ENCODE peak calls at places on chromosomes 13 and 19, in nine cellular contexts. X is ovary, C is endothelial cell of umbilical vein, I is astrocyte of the cerebellum, R is heart left ventricle, N is lower lobe of right lung, D is fibroblast of mammary gland, O is esophagus squamous epithelium, Q is transverse colon. K is an unnamed sample.

GRCh38 chr13:83765796-83766195 is 116.5 kb downstream of the SLITRK1 start:
- DNase-seq in X (no peak), C (no peak), I (no peak), R (no peak), N (no peak), D (no peak), O (no peak), Q (no peak), K (no peak)

GRCh38 chr19:35585844-35586243 is at the start of gene PMIS2:
- DNase-seq in X (no peak), C (no peak), I (no peak), R (no peak), N (no peak), D (peak; percentile 7), O (no peak), Q (no peak), K (no peak)

GRCh38 chr19:3370214-3370720 is 3.9 kb downstream of the NFIC start:
- DNase-seq in X (peak; percentile 74), C (no peak), I (no peak), R (no peak), N (no peak), D (no peak), O (no peak), Q (no peak), K (no peak)

GRCh38 chr19:16516381-16516780 is 20.2 kb downstream of the C19orf44 start:
- DNase-seq in X (no peak), C (no peak), I (no peak), R (no peak), N (no peak), D (no peak), O (no peak), Q (no peak), K (no peak)

GRCh38 chr13:114105351-114106225 is 26.8 kb downstream of the RASA3 start:
- DNase-seq in X (peak; percentile 11), C (no peak), I (no peak), R (peak; percentile 57), N (no peak), D (no peak), O (no peak), Q (peak; percentile 9), K (no peak)

GRCh38 chr13:59722580-59722900 is 441.2 kb downstream of the DIAPH3 start:
- DNase-seq in X (no peak), C (no peak), I (no peak), R (no peak), N (no peak), D (no peak), O (no peak), Q (no peak), K (no peak)

GRCh38 chr19:37977992-37978391 is 71.0 kb downstream of the SIPA1L3 start:
- DNase-seq in X (no peak), C (peak; percentile 37), I (peak; percentile 82), R (no peak), N (no peak), D (peak; percentile 67), O (no peak), Q (no peak), K (no peak)

GRCh38 chr13:76852991-76853390 is 33.2 kb downstream of the KCTD12 start:
- DNase-seq in X (no peak), C (peak; percentile 89), I (peak; percentile 73), R (no peak), N (no peak), D (peak; percentile 85), O (no peak), Q (no peak), K (peak; percentile 52)

GRCh38 chr19:57192993-57193392 is 1.7 kb downstream of the ZNF264 start:
- DNase-seq in X (no peak), C (no peak), I (no peak), R (no peak), N (no peak), D (no peak), O (no peak), Q (no peak), K (no peak)

GRCh38 chr19:57190301-57190700 is 999 bp upstream of the ZNF264 start:
- DNase-seq in X (no peak), C (no peak), I (no peak), R (no peak), N (no peak), D (no peak), O (no peak), Q (no peak), K (no peak)

GRCh38 chr19:57192064-57192395 is 730 bp downstream of the ZNF264 start:
- DNase-seq in X (no peak), C (no peak), I (no peak), R (no peak), N (no peak), D (no peak), O (no peak), Q (no peak), K (no peak)

DNA sequence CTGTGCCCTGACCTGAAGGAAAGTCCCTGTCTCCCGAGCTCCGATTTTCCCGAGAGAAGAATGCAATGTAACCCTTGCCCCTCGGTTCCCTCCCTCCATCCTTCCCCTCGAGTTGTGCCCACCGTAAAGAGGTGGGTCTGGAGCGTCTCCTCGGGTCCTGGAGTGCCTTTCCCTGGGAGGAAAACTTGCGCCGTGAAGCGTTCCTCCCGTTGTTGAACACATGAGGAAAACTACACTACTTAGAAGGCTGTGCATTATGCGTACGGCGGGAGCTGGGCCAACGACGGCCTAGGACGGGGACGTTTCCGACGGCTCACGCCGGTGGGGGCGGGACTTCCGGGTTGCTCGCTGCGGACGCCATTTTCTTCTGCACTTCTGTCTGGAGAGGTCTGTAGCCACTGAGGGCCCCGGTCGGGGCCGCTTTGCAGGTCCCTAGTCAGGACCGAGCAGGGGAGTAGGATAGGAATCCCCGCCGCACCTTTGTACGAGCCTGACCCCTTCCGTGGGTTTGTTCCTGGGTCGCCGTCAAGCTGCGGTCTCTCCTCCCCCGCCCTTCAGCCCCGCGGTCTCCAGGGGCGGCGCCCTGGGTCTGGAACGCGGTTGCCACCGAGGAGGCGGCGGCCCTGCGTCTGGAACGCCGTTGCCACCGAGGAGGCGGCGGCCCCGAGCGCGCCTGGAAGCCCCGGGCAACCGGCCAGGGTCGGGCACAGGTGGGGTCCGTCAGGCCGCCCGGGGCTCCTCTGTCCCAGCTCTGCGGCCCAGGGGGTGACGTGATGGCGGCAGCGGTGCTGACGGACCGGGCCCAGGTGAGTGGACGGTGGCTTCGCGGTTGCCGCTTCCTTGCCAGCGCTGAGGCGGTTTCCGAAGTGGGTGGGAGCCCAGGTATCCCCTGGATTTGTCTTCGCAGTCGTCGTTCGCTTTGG is at the start of gene ZNF264:
- DNase-seq in X (peak; percentile 89), C (peak; percentile 90), I (peak; percentile 73), R (peak; percentile 96), N (peak; percentile 95), D (peak; percentile 89), O (peak; percentile 34), Q (peak; percentile 92), K (peak; percentile 56)
- TF ChIP-seq CTCF in X (no peak), C (no peak), I (no peak), R (peak; percentile 13), N (no peak), D (no peak), O (peak; percentile 13), Q (no peak), K (no peak)

GRCh38 chr19:23384166-23384565 is 11.1 kb downstream of the ZNF91 start:
- DNase-seq in X (no peak), C (no peak), I (no peak), R (no peak), N (no peak), D (no peak), O (no peak), Q (no peak), K (no peak)

GRCh38 chr19:23382955-23383354 is 12.3 kb downstream of the ZNF91 start:
- DNase-seq in X (no peak), C (no peak), I (no peak), R (no peak), N (no peak), D (no peak), O (no peak), Q (no peak), K (no peak)

GRCh38 chr19:23381114-23381513 is 14.2 kb downstream of the ZNF91 start:
- DNase-seq in X (no peak), C (no peak), I (no peak), R (no peak), N (no peak), D (no peak), O (no peak), Q (no peak), K (no peak)

GRCh38 chr19:23377276-23377675 is 18.0 kb downstream of the ZNF91 start:
- DNase-seq in X (no peak), C (no peak), I (no peak), R (no peak), N (no peak), D (no peak), O (no peak), Q (no peak), K (no peak)

DNA sequence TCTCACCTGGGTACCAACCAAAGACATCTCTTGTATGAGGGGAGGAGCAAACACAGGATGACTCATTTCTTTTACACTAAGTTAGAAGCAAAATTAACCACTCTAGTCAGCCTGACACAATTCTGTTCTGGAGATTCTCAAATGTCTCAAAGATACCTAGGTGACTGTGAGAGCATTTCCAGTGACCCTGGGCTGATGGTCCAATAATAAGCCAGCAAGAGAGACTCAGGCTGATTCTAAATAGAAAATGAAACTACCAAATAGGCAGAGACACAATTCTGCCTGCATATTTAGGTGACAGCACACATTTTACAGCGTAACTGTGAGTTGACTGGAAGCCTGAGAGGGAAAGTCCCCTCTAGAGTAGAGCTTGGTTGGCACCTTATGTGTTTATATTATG is 16.3 kb downstream of the ZNF91 start:
- DNase-seq in X (no peak), C (no peak), I (no peak), R (no peak), N (no peak), D (no peak), O (no peak), Q (no peak), K (no peak)
- H3K4me3 ChIP-seq in X (no peak overlapping the region), C (no peak overlapping the region), I (no peak overlapping the region), R (no peak overlapping the region), N (no peak overlapping the region), D (no peak overlapping the region), O (no peak overlapping the region), Q (no peak overlapping the region), K (no peak overlapping the region)

GRCh38 chr13:20565120-20565736 is 1.7 kb upstream of the IFT88 start:
- DNase-seq in X (no peak), C (peak; percentile 10), I (no peak), R (no peak), N (no peak), D (no peak), O (no peak), Q (no peak), K (no peak)

GRCh38 chr13:20566917-20567755 is at the start of gene IFT88:
- DNase-seq in X (peak; percentile 89), C (peak; percentile 90), I (peak; percentile 61), R (peak; percentile 95), N (peak; percentile 93), D (peak; percentile 85), O (peak; percentile 64), Q (peak; percentile 92), K (peak; percentile 58)

GRCh38 chr13:20570540-20570939 is 3.6 kb downstream of the IFT88 start:
- DNase-seq in X (no peak), C (no peak), I (no peak), R (no peak), N (no peak), D (peak; percentile 79), O (no peak), Q (no peak), K (no peak)

GRCh38 chr13:20566424-20566916 is 487 bp upstream of the IFT88 start:
- DNase-seq in X (no peak), C (no peak), I (peak; percentile 19), R (no peak), N (no peak), D (peak; percentile 87), O (no peak), Q (peak; percentile 75), K (peak; percentile 21)

GRCh38 chr13:20567881-20568528 is 1.0 kb downstream of the IFT88 start:
- DNase-seq in X (no peak), C (peak; percentile 20), I (no peak), R (no peak), N (no peak), D (peak; percentile 3), O (no peak), Q (no peak), K (no peak)
- TF ChIP-seq CTCF in X (no peak), C (no peak), I (no peak), R (no peak), N (no peak), D (no peak), O (no peak), Q (no peak), K (no peak)

DNA sequence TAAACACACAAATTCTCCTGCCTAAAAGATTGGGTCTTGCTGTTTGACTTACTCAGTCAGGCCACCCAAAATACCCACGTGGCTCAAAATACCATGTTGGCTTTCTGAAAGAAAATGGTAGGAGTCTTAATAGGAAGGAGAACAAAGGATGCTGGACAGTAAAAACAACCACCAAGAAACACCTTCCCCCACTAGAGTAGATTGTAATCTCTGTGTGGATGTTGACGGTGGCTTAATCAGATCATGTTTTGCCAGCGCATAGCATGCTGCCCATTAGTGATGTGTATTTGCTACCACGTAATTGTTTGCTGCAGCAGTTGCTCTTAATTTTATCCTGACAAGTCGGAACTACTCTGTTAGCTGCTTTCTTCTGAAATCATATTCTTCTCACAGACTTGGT is 1229.3 kb upstream of the SLC10A2 start:
- DNase-seq in X (no peak), C (no peak), I (no peak), R (no peak), N (no peak), D (no peak), O (no peak), Q (no peak), K (no peak)
- H3K4me3 ChIP-seq in X (no peak overlapping the region), C (no peak overlapping the region), I (no peak overlapping the region), R (no peak overlapping the region), N (no peak overlapping the region), D (no peak overlapping the region), O (no peak overlapping the region), Q (no peak overlapping the region), K (no peak overlapping the region)

K was measured in retinal pigment epithelial cell.